ENCODE peak calls at places on chromosomes 11 and 22, in seven cellular contexts. B, K, S, L, G, X and Y are unnamed samples. For H3K9me3, the result is how much of the 10 kb centered on the place peaks cover.

GRCh38 chr11:121488145-121488544 is 35.4 kb upstream of the SORL1-AS1 start:
- DNase-seq in X (no peak), K (no peak), S (no peak), B (no peak), L (no peak), G (no peak), Y (no peak)

GRCh38 chr22:29071261-29072045 is 1.4 kb upstream of the KREMEN1 start:
- DNase-seq in S (no peak), L (no peak), G (peak), X (peak), B (peak), K (peak), Y (no peak)

GRCh38 chr11:76207642-76208378 is 1.5 kb upstream of the WNT11 start:
- DNase-seq in K (peak), B (peak), L (no peak), S (peak), X (peak), G (peak), Y (peak)

GRCh38 chr22:23569716-23570115 is 10.4 kb downstream of the IGLL1 start:
- DNase-seq in G (no peak), B (no peak), L (no peak), S (no peak), X (no peak), K (no peak), Y (no peak)

GRCh38 chr22:36569999-36570398 is 41.0 kb upstream of the EIF3D start:
- DNase-seq in S (no peak), L (no peak), K (peak), G (peak), X (no peak), B (peak), Y (peak)

GRCh38 chr11:66017354-66017753 is 5.5 kb downstream of the CST6 start:
- DNase-seq in G (no peak), X (no peak), S (no peak), K (peak), L (no peak), B (no peak), Y (no peak)

GRCh38 chr11:107182983-107183382 is 164.7 kb upstream of the GUCY1A2 start:
- DNase-seq in X (no peak), S (no peak), G (no peak), K (peak), B (peak), L (no peak), Y (no peak)

GRCh38 chr22:26570864-26571525 is 18.9 kb downstream of the TPST2 start:
- DNase-seq in X (no peak), K (no peak), G (no peak), S (no peak), B (no peak), L (no peak), Y (no peak)

GRCh38 chr22:40480996-40481395 is 110.6 kb downstream of the SGSM3 start:
- DNase-seq in G (no peak), L (no peak), X (no peak), B (no peak), S (no peak), K (no peak), Y (peak)

GRCh38 chr22:20267441-20268288 is 453 bp downstream of the RTN4R start:
- DNase-seq in B (no peak), S (no peak), X (peak), G (peak), L (no peak), K (no peak), Y (no peak)

GRCh38 chr11:2366271-2366670 is 10.8 kb upstream of the CD81 start:
- DNase-seq in G (no peak), L (no peak), S (no peak), X (no peak), K (no peak), B (no peak), Y (no peak)

GRCh38 chr11:116990061-116990473 is 108.2 kb downstream of the SIK3 start:
- DNase-seq in L (no peak), X (no peak), B (peak), K (peak), G (peak), S (no peak), Y (no peak)

GRCh38 chr11:65417221-65417701 is 5.3 kb upstream of the NEAT1 start:
- DNase-seq in S (peak), X (peak), B (peak), L (no peak), K (no peak), G (no peak), Y (peak)

GRCh38 chr22:25494774-25495173 is 69.7 kb upstream of the GRK3 start:
- DNase-seq in X (no peak), L (no peak), S (no peak), B (no peak), G (no peak), K (no peak), Y (no peak)

GRCh38 chr22:24937114-24937513 is 9.4 kb downstream of the LHFPL7 start:
- DNase-seq in L (no peak), K (peak), X (no peak), S (no peak), G (peak), B (peak), Y (peak)

GRCh38 chr11:133930767-133931448 is 25.9 kb downstream of the IGSF9B start:
- DNase-seq in B (no peak), G (no peak), K (peak), X (no peak), S (peak), L (no peak), Y (no peak)

GRCh38 chr11:83865636-83866461 is 579.7 kb upstream of the CCDC90B start:
- DNase-seq in L (no peak), G (no peak), B (peak), K (no peak), S (peak), X (no peak), Y (no peak)

GRCh38 chr11:6297831-6298230 is 22.5 kb downstream of the CAVIN3 start:
- DNase-seq in K (no peak), L (no peak), B (no peak), G (peak), X (no peak), S (no peak), Y (peak)

GRCh38 chr22:44220727-44221680 is 40.3 kb downstream of the PARVG start:
- DNase-seq in L (no peak), X (no peak), S (no peak), B (no peak), G (no peak), K (no peak), Y (no peak)

GRCh38 chr11:79308429-79308828 is 132.4 kb downstream of the TENM4 start:
- DNase-seq in G (no peak), X (no peak), S (no peak), L (no peak), B (no peak), K (no peak), Y (no peak)

GRCh38 chr11:86182976-86183584 is 61.5 kb upstream of the EED start:
- DNase-seq in G (no peak), B (peak), X (peak), L (no peak), K (no peak), S (no peak), Y (no peak)

GRCh38 chr11:119509969-119510401 is 87.0 kb upstream of the THY1 start:
- DNase-seq in X (no peak), B (peak), S (peak), L (no peak), K (peak), G (no peak), Y (no peak)

GRCh38 chr11:129658558-129658882 is 157.1 kb upstream of the TMEM45B start:
- DNase-seq in G (no peak), L (no peak), S (no peak), X (no peak), B (no peak), K (no peak), Y (no peak)
- H3K9me3 ChIP-seq in G (under half), L (under half), S (under half), X (under half), B (under half), K (under half), Y (under half)

DNA sequence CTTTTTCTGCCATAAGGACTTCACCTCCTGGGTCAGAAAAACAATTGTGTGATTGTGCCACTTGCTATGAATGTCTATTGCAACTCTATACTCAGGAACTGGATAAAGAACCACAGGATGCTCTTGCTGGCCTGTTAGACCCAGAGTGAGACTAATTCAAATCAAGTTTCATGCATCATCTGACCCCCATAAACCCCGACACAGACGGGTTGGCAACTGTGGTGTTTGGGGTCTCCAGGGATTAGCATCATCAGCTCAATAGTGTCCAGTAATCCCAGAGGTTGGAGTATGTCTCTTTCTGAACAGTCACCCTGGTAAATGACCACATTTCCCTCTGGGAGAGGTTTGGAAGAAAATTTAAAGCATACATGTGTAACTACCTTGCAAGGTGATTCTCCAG is 1097.4 kb downstream of the TBC1D22A start:
- DNase-seq in K (no peak), L (no peak), B (no peak), X (no peak), G (no peak), S (no peak), Y (no peak)
- H3K9me3 ChIP-seq in K (under half), L (under half), B (under half), X (under half), G (under half), S (under half), Y (under half)

GRCh38 chr22:47883757-47884156 is 1121.3 kb downstream of the TBC1D22A start:
- DNase-seq in X (no peak), K (peak), L (no peak), G (no peak), B (no peak), S (no peak), Y (no peak)

GRCh38 chr22:47884775-47885174 is 1122.3 kb downstream of the TBC1D22A start:
- DNase-seq in K (no peak), B (no peak), S (no peak), L (no peak), X (no peak), G (no peak), Y (no peak)

GRCh38 chr22:47888807-47889206 is 1126.4 kb downstream of the TBC1D22A start:
- DNase-seq in L (no peak), X (no peak), B (no peak), G (no peak), K (peak), S (no peak), Y (no peak)

GRCh38 chr22:47879346-47879745 is 1116.9 kb downstream of the TBC1D22A start:
- DNase-seq in S (no peak), X (no peak), G (no peak), K (no peak), B (no peak), L (no peak), Y (no peak)

GRCh38 chr22:47884200-47884599 is 1121.8 kb downstream of the TBC1D22A start:
- DNase-seq in X (no peak), G (no peak), B (no peak), S (no peak), L (no peak), K (peak), Y (no peak)
- H3K9me3 ChIP-seq in X (under half), G (under half), B (under half), S (under half), L (under half), K (under half), Y (under half)

DNA sequence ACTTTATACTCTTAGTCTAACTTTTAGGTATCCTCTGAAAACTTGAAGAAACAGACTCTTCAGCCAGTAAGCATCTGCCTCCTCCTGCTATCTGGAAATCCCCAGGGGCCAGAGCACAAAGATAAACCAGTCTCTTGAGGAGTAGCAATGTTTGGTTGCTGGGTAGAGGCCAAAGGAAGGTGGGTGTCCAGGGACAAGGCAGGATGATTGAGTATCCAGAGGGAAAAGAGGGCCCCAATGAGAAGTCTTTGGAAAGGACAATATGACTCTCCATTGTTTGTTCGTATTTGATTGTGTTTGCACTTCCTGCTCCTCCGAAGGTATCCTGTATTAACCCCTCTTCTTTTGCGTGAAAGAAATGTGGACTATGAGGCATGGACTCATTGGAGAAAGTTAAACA is 4.8 kb upstream of the OR52I1 start:
- DNase-seq in K (no peak), S (no peak), X (no peak), L (no peak), G (no peak), B (no peak), Y (no peak)
- H3K9me3 ChIP-seq in K (under half), S (under half), X (under half), L (under half), G (under half), B (under half), Y (under half)

GRCh38 chr11:70865356-70865755 is 387.0 kb downstream of the SHANK2 start:
- DNase-seq in X (no peak), L (no peak), B (no peak), K (no peak), S (no peak), G (no peak), Y (no peak)

GRCh38 chr11:70867661-70868060 is 384.7 kb downstream of the SHANK2 start:
- DNase-seq in L (no peak), S (no peak), B (no peak), G (no peak), X (no peak), K (no peak), Y (no peak)

GRCh38 chr11:70863988-70864387 is 388.4 kb downstream of the SHANK2 start:
- DNase-seq in X (no peak), G (no peak), K (no peak), B (no peak), L (no peak), S (no peak), Y (no peak)

GRCh38 chr11:70868341-70868885 is 384.0 kb downstream of the SHANK2 start:
- DNase-seq in S (no peak), G (no peak), B (no peak), K (no peak), L (no peak), X (no peak), Y (no peak)

GRCh38 chr11:70866834-70867233 is 385.5 kb downstream of the SHANK2 start:
- DNase-seq in X (no peak), L (no peak), G (no peak), K (no peak), B (no peak), S (no peak), Y (no peak)
- H3K9me3 ChIP-seq in X (under half), L (under half), G (under half), K (under half), B (under half), S (under half), Y (under half)

DNA sequence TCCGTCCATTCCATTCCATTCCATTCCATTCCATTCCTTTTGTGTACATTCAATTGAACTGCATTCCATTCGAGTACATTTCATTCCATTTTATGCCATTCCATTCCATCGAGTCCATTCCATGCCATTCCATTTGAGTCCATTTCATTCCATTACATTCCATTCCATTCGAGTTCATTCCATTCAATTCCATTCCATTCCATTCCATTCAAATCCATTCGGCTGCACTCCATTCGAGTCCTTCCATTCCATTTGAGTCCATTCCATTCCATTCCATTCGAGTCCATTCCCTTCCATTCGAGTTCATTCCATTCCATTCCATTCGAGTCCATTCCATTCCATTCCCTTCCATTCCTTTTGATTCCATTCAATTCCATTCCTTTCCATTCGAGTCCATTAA is 4800.6 kb upstream of the OR11H1 start:
- DNase-seq in X (no peak), L (no peak), G (no peak), K (no peak), S (no peak), B (no peak), Y (no peak)
- H3K9me3 ChIP-seq in X (under half), L (under half), G (under half), K (under half), S (under half), B (under half), Y (half or more)

DNA sequence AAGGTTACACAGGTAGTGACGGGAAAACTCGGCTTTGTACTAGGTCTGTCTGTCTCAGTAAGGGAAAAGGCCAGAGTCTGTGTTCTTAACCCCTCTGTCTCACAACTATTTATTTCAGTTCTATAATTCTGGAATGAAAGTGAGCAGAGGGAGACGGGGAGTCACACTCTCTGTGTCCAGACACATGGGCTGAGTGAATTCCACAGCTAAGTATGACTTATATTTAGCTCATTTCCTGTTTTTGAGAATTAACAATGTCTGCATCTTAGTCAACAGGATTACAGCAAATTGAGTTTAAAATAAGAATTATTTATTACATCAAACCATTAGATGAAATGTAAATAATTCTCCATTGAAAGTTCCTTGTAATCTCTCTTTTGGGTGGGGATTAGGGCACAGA is 62.4 kb upstream of the OR4B1 start:
- DNase-seq in X (no peak), S (no peak), L (no peak), K (peak), B (peak), G (no peak), Y (peak)
- H3K9me3 ChIP-seq in X (under half), S (under half), L (under half), K (under half), B (under half), G (under half), Y (under half)

DNA sequence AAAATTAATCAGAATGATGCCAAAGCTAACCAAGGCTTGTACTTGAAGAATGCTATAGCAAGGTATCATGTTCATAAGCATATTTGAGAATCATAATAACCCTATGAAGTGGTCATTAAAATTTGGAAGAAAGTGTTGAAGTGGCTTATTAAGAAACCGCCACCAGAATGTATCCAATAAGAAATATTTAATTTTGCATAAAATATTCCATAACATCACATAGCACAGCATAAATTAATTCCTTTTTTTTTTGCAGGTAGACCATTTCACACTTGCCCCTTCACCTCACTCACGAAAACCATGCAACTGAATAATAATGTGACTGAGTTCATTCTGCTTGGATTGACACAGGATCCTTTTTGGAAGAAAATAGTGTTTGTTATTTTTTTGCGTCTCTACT is at the start of gene OR4C16:
- DNase-seq in S (no peak), L (no peak), K (no peak), B (no peak), G (no peak), X (no peak), Y (no peak)
- H3K9me3 ChIP-seq in S (under half), L (under half), K (under half), B (under half), G (under half), X (under half), Y (under half)

DNA sequence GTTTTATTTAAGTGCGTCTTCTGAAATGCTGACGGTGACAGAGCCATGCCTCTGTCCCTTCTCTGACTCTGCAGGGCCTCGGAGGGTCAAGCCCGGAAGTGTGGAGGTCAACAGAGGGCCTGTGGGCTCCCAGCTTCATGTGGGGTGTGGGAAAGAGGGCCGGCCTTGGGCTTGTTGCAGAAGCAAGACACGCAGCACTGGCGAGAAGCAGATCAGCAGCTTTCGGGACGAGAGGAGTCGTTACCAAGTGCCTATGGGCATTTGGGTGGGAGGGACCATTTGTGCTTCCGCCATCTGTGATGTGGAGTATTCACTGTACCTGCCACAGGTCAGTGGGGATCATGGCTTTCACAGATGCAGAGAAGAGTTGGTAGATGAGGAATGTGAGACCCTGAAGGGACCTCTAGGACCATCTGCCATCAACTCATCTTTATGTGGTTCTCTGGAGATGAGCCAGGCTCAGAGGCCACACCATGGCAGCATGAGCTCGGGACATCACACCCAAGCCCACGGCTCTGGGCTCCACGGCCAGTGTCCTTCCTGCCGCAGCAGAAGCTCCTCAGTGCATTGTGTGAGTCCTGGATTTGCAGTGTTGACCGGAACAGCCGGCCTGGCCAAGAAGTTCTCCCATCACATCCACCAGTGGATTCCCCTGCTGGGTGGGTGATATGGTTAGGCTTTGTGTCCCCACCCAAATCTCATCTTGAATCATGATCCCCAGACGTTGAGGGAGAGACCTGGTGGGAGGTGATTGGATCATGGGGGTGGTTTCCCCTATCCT is 590.7 kb downstream of the TBC1D22A start:
- DNase-seq in G (no peak), S (no peak), L (no peak), X (no peak), K (no peak), B (no peak), Y (no peak)
- H3K9me3 ChIP-seq in G (under half), S (under half), L (under half), X (under half), K (under half), B (under half), Y (under half)

DNA sequence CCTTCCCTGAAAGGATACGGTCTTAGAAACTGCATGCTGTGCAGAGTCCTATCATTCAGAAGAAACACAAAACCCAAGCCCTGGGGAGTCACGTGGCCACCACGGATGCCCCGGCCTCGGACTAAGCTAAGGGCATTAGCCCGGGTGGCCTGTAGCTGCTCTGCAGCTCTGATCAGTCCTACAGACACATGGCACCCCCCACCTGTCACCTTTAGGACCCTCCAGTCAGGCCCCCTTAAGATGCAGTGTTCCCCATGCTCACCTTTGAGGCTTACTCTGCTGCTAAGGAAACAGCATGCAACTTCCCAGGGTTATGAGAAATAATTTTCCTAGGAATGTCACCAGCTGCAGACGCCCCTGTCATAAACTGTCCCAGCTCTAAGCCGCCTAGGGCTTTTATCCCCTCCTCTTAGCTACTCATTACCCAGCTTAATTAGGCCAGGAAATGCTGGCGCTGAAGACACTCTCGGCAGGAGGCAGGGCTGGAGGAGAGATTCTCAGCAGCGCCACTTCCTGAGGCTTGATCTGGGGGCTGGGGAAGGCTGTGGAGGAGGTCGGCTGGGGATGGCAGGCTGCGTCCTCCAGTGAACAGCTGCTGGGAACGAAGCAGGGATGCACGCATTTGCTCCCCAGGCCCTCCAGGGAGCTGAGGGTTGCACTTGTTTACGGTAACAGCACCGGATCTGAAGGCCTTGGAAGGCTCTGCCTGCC is 47.2 kb upstream of the ADA2 start:
- DNase-seq in B (no peak), G (peak), S (no peak), L (no peak), K (peak), X (no peak), Y (no peak)
- H3K9me3 ChIP-seq in B (under half), G (under half), S (under half), L (under half), K (under half), X (under half), Y (under half)